ENCODE peak calls at places on chromosomes 2 and 18, in four cellular contexts. One of them, this sample, is unnamed.

GRCh38 chr2:201233192-201234166 is 26.9 kb upstream of the CASP8 start:
- DNase-seq in prostate gland: peak
- DNase-seq in GM23248: peak
- DNase-seq in CD4-positive, alpha-beta memory T cell: peak
- DNase-seq in this sample: no peak

GRCh38 chr2:71596011-71596410 is 142.7 kb downstream of the DYSF start:
- DNase-seq in prostate gland: peak
- DNase-seq in GM23248: no peak
- DNase-seq in CD4-positive, alpha-beta memory T cell: no peak
- DNase-seq in this sample: no peak

GRCh38 chr2:9108210-9108967 is 98.2 kb upstream of the ASAP2 start:
- DNase-seq in prostate gland: no peak
- DNase-seq in GM23248: no peak
- DNase-seq in CD4-positive, alpha-beta memory T cell: no peak
- DNase-seq in this sample: peak

GRCh38 chr2:121480826-121481225 is 49.9 kb upstream of the RNU4ATAC start:
- DNase-seq in prostate gland: no peak
- DNase-seq in GM23248: peak
- DNase-seq in CD4-positive, alpha-beta memory T cell: no peak
- DNase-seq in this sample: no peak

GRCh38 chr2:240918258-240919091 is 12.3 kb downstream of the CROCC2 start:
- DNase-seq in prostate gland: no peak
- DNase-seq in GM23248: no peak
- DNase-seq in CD4-positive, alpha-beta memory T cell: no peak
- DNase-seq in this sample: no peak

GRCh38 chr18:35463050-35463449 is 34.7 kb downstream of the INO80C start:
- DNase-seq in prostate gland: no peak
- DNase-seq in GM23248: no peak
- DNase-seq in CD4-positive, alpha-beta memory T cell: no peak
- DNase-seq in this sample: no peak

GRCh38 chr2:62056341-62056740 is 139.6 kb upstream of the B3GNT2 start:
- DNase-seq in prostate gland: no peak
- DNase-seq in GM23248: no peak
- DNase-seq in CD4-positive, alpha-beta memory T cell: no peak
- DNase-seq in this sample: no peak

GRCh38 chr2:110813896-110814295 is 81.5 kb downstream of the ACOXL start:
- DNase-seq in prostate gland: no peak
- DNase-seq in GM23248: no peak
- DNase-seq in CD4-positive, alpha-beta memory T cell: no peak
- DNase-seq in this sample: no peak

GRCh38 chr2:48065971-48066370 is 159.7 kb upstream of the FBXO11 start:
- DNase-seq in prostate gland: no peak
- DNase-seq in GM23248: no peak
- DNase-seq in CD4-positive, alpha-beta memory T cell: no peak
- DNase-seq in this sample: no peak

GRCh38 chr2:69449906-69450305 is 12.7 kb upstream of the NFU1 start:
- DNase-seq in prostate gland: no peak
- DNase-seq in GM23248: no peak
- DNase-seq in CD4-positive, alpha-beta memory T cell: no peak
- DNase-seq in this sample: no peak

GRCh38 chr2:102425441-102426132 is 2.6 kb downstream of the IL18RAP start:
- DNase-seq in prostate gland: no peak
- DNase-seq in GM23248: no peak
- DNase-seq in CD4-positive, alpha-beta memory T cell: no peak
- DNase-seq in this sample: no peak

GRCh38 chr2:11938196-11938595 is 191.8 kb downstream of the LPIN1 start:
- DNase-seq in prostate gland: peak
- DNase-seq in GM23248: no peak
- DNase-seq in CD4-positive, alpha-beta memory T cell: no peak
- DNase-seq in this sample: no peak

GRCh38 chr2:73264332-73264606 is 20.0 kb downstream of the FBXO41 start:
- DNase-seq in prostate gland: no peak
- DNase-seq in GM23248: no peak
- DNase-seq in CD4-positive, alpha-beta memory T cell: no peak
- DNase-seq in this sample: no peak

GRCh38 chr2:3611136-3611535 is 16.2 kb downstream of the COLEC11 start:
- DNase-seq in prostate gland: no peak
- DNase-seq in GM23248: no peak
- DNase-seq in CD4-positive, alpha-beta memory T cell: no peak
- DNase-seq in this sample: no peak

GRCh38 chr2:64524604-64525322 is 635 bp downstream of the AFTPH start:
- DNase-seq in prostate gland: peak
- DNase-seq in GM23248: peak
- DNase-seq in CD4-positive, alpha-beta memory T cell: no peak
- DNase-seq in this sample: no peak

GRCh38 chr2:118697771-118698170 is 149.7 kb downstream of the EN1 start:
- DNase-seq in prostate gland: no peak
- DNase-seq in GM23248: peak
- DNase-seq in CD4-positive, alpha-beta memory T cell: no peak
- DNase-seq in this sample: no peak

GRCh38 chr2:85846411-85846810 is 42.4 kb downstream of the ST3GAL5 start:
- DNase-seq in prostate gland: no peak
- DNase-seq in GM23248: peak
- DNase-seq in CD4-positive, alpha-beta memory T cell: no peak
- DNase-seq in this sample: no peak

GRCh38 chr2:223041527-223042109 is 10.4 kb upstream of the KCNE4 start:
- DNase-seq in prostate gland: no peak
- DNase-seq in GM23248: peak
- DNase-seq in CD4-positive, alpha-beta memory T cell: no peak
- DNase-seq in this sample: no peak

GRCh38 chr2:187075106-187076070 is 226.4 kb upstream of the ZSWIM2 start:
- DNase-seq in prostate gland: no peak
- DNase-seq in GM23248: no peak
- DNase-seq in CD4-positive, alpha-beta memory T cell: no peak
- DNase-seq in this sample: no peak

GRCh38 chr18:48077291-48077690 is 146.8 kb upstream of the SMAD2 start:
- DNase-seq in prostate gland: no peak
- DNase-seq in GM23248: no peak
- DNase-seq in CD4-positive, alpha-beta memory T cell: no peak
- DNase-seq in this sample: no peak

GRCh38 chr18:79785831-79786230 is 11.9 kb upstream of the KCNG2 start:
- DNase-seq in prostate gland: no peak
- DNase-seq in GM23248: no peak
- DNase-seq in CD4-positive, alpha-beta memory T cell: no peak
- DNase-seq in this sample: no peak

GRCh38 chr2:236256601-236257000 is 7.6 kb downstream of the ASB18 start:
- DNase-seq in prostate gland: no peak
- DNase-seq in GM23248: no peak
- DNase-seq in CD4-positive, alpha-beta memory T cell: no peak
- DNase-seq in this sample: no peak

GRCh38 chr2:216994231-216994997 is 134.6 kb upstream of the TNP1 start:
- DNase-seq in prostate gland: no peak
- DNase-seq in GM23248: no peak
- DNase-seq in CD4-positive, alpha-beta memory T cell: no peak
- DNase-seq in this sample: no peak

This sample was measured in NCI-H524 treated with DMSO at 0.1 percent for 48 hours.